ENCODE peak calls at places on chromosomes 4 and X, in seven cellular contexts. V is NCI-H1436; D is tibial nerve; M is HCT116; C is psoas muscle; I is CD8-positive, alpha-beta memory T cell; L is dorsolateral prefrontal cortex. Z is an unnamed sample.

GRCh38 chr4:74311696-74312313 is 3.5 kb downstream of the EPGN start:
- DNase-seq in M (peak; percentile 62), L (no peak), C (no peak), V (peak; percentile 20), D (peak; percentile 59), I (peak; percentile 13), Z (peak; percentile 34)

GRCh38 chr4:140641789-140642439 is 73.2 kb upstream of the UCP1 start:
- DNase-seq in I (no peak), M (no peak), D (no peak), L (no peak), V (no peak), C (no peak), Z (no peak)

GRCh38 chrX:71652405-71652804 is 14.9 kb upstream of the LOC101059915 start:
- DNase-seq in D (peak; percentile 63), C (no peak), M (peak; percentile 23), V (peak; percentile 52), I (peak; percentile 51), L (no peak), Z (peak; percentile 25)

GRCh38 chr4:123346944-123347343 is 49.7 kb upstream of the SPRY1 start:
- DNase-seq in I (no peak), D (no peak), V (no peak), C (no peak), M (no peak), L (no peak), Z (no peak)

GRCh38 chrX:114787016-114787415 is 203.1 kb downstream of the HTR2C start:
- DNase-seq in L (no peak), I (no peak), V (no peak), M (no peak), D (no peak), C (no peak), Z (no peak)

GRCh38 chr4:102598102-102598758 is 97.1 kb downstream of the NFKB1 start:
- DNase-seq in C (no peak), M (no peak), V (no peak), L (no peak), D (no peak), I (peak; percentile 79), Z (no peak)

GRCh38 chr4:2804973-2805501 is 12.2 kb downstream of the SH3BP2 start:
- DNase-seq in D (no peak), L (no peak), I (no peak), C (peak; percentile 48), M (no peak), V (no peak), Z (no peak)

GRCh38 chr4:57158762-57159161 is 48.6 kb upstream of the IGFBP7 start:
- DNase-seq in I (no peak), C (no peak), D (no peak), V (no peak), M (no peak), L (no peak), Z (no peak)

GRCh38 chrX:6225307-6226052 is 3.2 kb downstream of the NLGN4X start:
- DNase-seq in C (no peak), V (no peak), I (no peak), M (no peak), D (no peak), L (no peak), Z (no peak)

GRCh38 chr4:1675136-1675801 is 8.8 kb downstream of the FAM53A start:
- DNase-seq in M (no peak), V (no peak), C (no peak), L (no peak), D (no peak), I (no peak), Z (no peak)

GRCh38 chr4:150402968-150403367 is 179.0 kb upstream of the MAB21L2 start:
- DNase-seq in I (peak; percentile 2), D (no peak), V (peak; percentile 77), M (no peak), C (no peak), L (peak; percentile 49), Z (no peak)

Z was measured in RCC 7860.